ENCODE peak calls at places on chromosomes 13 and 19, in eight cellular contexts. X, L, Q, G, Z, B, F and U are unnamed samples.

GRCh38 chr19:55580628-55581144 is at the start of gene ZNF579:
- DNase-seq in G (peak; percentile 89), Z (peak; percentile 73), X (peak; percentile 88), L (peak; percentile 89), B (peak; percentile 82), F (peak; percentile 84), Q (peak; percentile 90), U (peak; percentile 94)

GRCh38 chr13:86095351-86095750 is 296.1 kb upstream of the SLITRK6 start:
- DNase-seq in L (no peak), Q (no peak), X (no peak), Z (no peak), G (no peak), B (no peak), F (no peak), U (no peak)

GRCh38 chr13:44156294-44156658 is 217.3 kb upstream of the SERP2 start:
- DNase-seq in F (no peak), Q (no peak), Z (no peak), G (no peak), B (no peak), L (no peak), X (no peak), U (no peak)

GRCh38 chr13:33838567-33839131 is 20.7 kb downstream of the RFC3 start:
- DNase-seq in G (no peak), L (peak; percentile 2), X (no peak), F (peak; percentile 7), Q (no peak), Z (no peak), B (no peak), U (no peak)

GRCh38 chr19:23762884-23763711 is 4.4 kb upstream of the ZNF681 start:
- DNase-seq in Q (peak; percentile 93), G (peak; percentile 84), X (peak; percentile 86), Z (peak; percentile 73), B (peak; percentile 74), L (peak; percentile 70), F (peak; percentile 56), U (no peak)

GRCh38 chr13:25525884-25526283 is 154.1 kb downstream of the ATP8A2 start:
- DNase-seq in G (no peak), Q (no peak), Z (no peak), L (no peak), B (no peak), X (no peak), F (no peak), U (no peak)

GRCh38 chr13:27014406-27015359 is 156.9 kb downstream of the USP12 start:
- DNase-seq in X (no peak), Q (no peak), Z (no peak), F (no peak), B (no peak), L (no peak), G (peak; percentile 41), U (peak; percentile 13)

GRCh38 chr13:39133781-39134180 is 95.5 kb downstream of the NHLRC3 start:
- DNase-seq in B (no peak), Z (no peak), F (no peak), L (no peak), G (no peak), X (no peak), Q (no peak), U (no peak)

GRCh38 chr13:102141625-102142472 is 260.0 kb downstream of the FGF14 start:
- DNase-seq in L (peak; percentile 23), Z (no peak), X (peak; percentile 4), Q (no peak), G (no peak), F (peak; percentile 18), B (no peak), U (no peak)

GRCh38 chr19:51693246-51693645 is at the start of gene SPACA6:
- DNase-seq in Q (no peak), B (no peak), F (no peak), L (no peak), X (no peak), G (no peak), Z (no peak), U (no peak)

GRCh38 chr19:45253396-45254027 is 2.4 kb downstream of the MARK4 start:
- DNase-seq in Z (no peak), L (peak; percentile 39), B (no peak), G (no peak), F (peak; percentile 17), X (no peak), Q (no peak), U (no peak)

GRCh38 chr19:17402982-17403855 is 2.2 kb downstream of the BST2 start:
- DNase-seq in Z (no peak), B (no peak), Q (no peak), L (no peak), F (no peak), G (no peak), X (peak; percentile 97), U (no peak)

GRCh38 chr19:54478677-54479266 is 5.7 kb upstream of the CDC42EP5 start:
- DNase-seq in Z (peak; percentile 63), B (no peak), G (no peak), X (no peak), Q (no peak), L (peak; percentile 36), F (peak; percentile 17), U (no peak)

GRCh38 chr13:30810261-30810701 is 74.9 kb downstream of the ALOX5AP start:
- DNase-seq in F (no peak), L (no peak), Q (no peak), G (no peak), B (no peak), Z (no peak), X (no peak), U (no peak)

GRCh38 chr19:8209111-8209964 is at the start of gene CERS4:
- DNase-seq in L (peak; percentile 41), Q (peak; percentile 76), X (peak; percentile 95), B (no peak), G (no peak), Z (peak; percentile 44), F (peak; percentile 15), U (peak; percentile 91)

GRCh38 chr19:38361633-38362075 is 12.7 kb upstream of the PSMD8 start:
- DNase-seq in X (peak; percentile 92), Z (peak; percentile 62), L (peak; percentile 71), B (peak; percentile 93), F (peak; percentile 59), G (no peak), Q (peak; percentile 79), U (peak; percentile 95)

GRCh38 chr13:57633141-57633949 is 1.8 kb downstream of the PCDH17 start:
- DNase-seq in Z (no peak), X (no peak), F (peak; percentile 29), L (peak; percentile 50), Q (peak; percentile 13), B (peak; percentile 39), G (peak; percentile 73), U (no peak)

GRCh38 chr13:101614491-101614890 is 162.0 kb downstream of the ITGBL1 start:
- DNase-seq in L (no peak), F (no peak), Q (no peak), B (no peak), G (no peak), Z (no peak), X (no peak), U (no peak)

GRCh38 chr13:78194904-78195639 is 276.4 kb upstream of the EDNRB start:
- DNase-seq in F (peak; percentile 65), X (no peak), B (no peak), Q (no peak), L (peak; percentile 74), Z (no peak), G (no peak), U (peak; percentile 7)

GRCh38 chr13:75480691-75481175 is 1.2 kb downstream of the TBC1D4 start:
- DNase-seq in L (peak; percentile 62), Z (peak; percentile 60), B (peak; percentile 72), X (peak; percentile 7), F (peak; percentile 50), G (no peak), Q (peak; percentile 77), U (peak; percentile 27)

GRCh38 chr19:13999085-13999484 is 7.0 kb downstream of the RFX1 start:
- DNase-seq in X (no peak), F (no peak), G (no peak), L (no peak), B (no peak), Z (no peak), Q (no peak), U (no peak)

GRCh38 chr19:14003279-14004051 is 2.7 kb downstream of the RFX1 start:
- DNase-seq in G (no peak), Q (no peak), F (no peak), L (no peak), X (no peak), B (no peak), Z (no peak), U (no peak)

GRCh38 chr19:13998426-13998825 is 7.7 kb downstream of the RFX1 start:
- DNase-seq in X (no peak), G (no peak), Z (peak; percentile 51), Q (no peak), F (no peak), L (no peak), B (no peak), U (no peak)

GRCh38 chr19:14002571-14003278 is 3.4 kb downstream of the RFX1 start:
- DNase-seq in Z (no peak), B (no peak), F (no peak), G (no peak), Q (no peak), L (no peak), X (no peak), U (no peak)

DNA sequence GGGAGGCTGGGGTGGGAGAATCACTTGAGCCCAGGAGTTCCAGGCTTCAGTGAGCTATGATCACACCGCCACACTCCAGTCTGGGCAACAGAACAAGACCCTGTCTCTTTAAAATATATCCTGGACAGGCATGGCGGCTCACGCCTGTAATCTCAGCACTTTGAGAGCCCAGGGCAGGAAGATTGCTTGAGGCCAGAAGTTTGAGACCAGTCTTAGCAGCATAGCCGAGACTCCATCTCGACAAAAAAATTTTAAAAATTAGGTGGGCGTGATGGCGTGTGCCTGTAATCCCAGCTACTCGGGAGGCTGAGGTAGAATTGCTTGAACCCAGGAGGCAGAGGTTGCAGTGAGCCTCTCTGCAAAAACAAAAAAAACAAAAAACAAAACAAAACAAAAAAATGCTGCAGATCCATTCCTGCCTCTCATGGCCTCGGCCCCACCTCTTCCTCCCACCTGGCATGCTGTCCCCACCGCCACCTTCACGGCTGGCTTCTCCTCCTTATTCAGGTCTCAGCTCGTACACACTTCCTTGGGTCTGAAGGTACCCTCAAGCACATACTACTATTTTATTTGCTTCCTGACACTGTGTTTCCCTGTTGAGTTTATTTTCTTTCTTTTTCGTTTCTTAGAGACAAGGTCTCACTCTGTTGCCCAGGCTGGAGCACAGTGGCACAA is 5.3 kb downstream of the RFX1 start:
- DNase-seq in F (no peak), B (no peak), Z (no peak), G (no peak), L (no peak), Q (no peak), X (no peak), U (no peak)
- H3K27ac ChIP-seq in F (no peak overlapping the region), B (no peak overlapping the region), Z (no peak overlapping the region), G (no peak overlapping the region), L (no peak overlapping the region), Q (no peak overlapping the region), X (no peak overlapping the region), U (no peak overlapping the region)

GRCh38 chr13:110916671-110917142 is 1.8 kb upstream of the ANKRD10 start:
- DNase-seq in G (no peak), Q (no peak), Z (no peak), F (peak; percentile 90), X (no peak), B (no peak), L (peak; percentile 92), U (no peak)
- H3K27ac ChIP-seq in G (peak overlapping the region; percentile 29), Q (peak overlapping the region; percentile 98), Z (no peak overlapping the region), F (peak overlapping the region; percentile 94), X (no peak overlapping the region), B (peak overlapping the region; percentile 91), L (peak overlapping the region; percentile 99), U (no peak overlapping the region)

GRCh38 chr19:56838930-56839664 is 1.4 kb downstream of the PEG3 start:
- DNase-seq in G (peak; percentile 99), Q (peak; percentile 84), X (no peak), L (peak; percentile 22), B (peak; percentile 84), F (peak; percentile 12), Z (peak; percentile 2), U (peak; percentile 98)
- H3K27ac ChIP-seq in G (peak overlapping the region; percentile 85), Q (peak overlapping the region; percentile 66), X (no peak overlapping the region), L (no peak overlapping the region), B (no peak overlapping the region), F (no peak overlapping the region), Z (no peak overlapping the region), U (peak overlapping the region; percentile 55)

GRCh38 chr13:49783865-49784264 is 8.6 kb downstream of the KPNA3 start:
- DNase-seq in Z (no peak), B (no peak), L (no peak), G (no peak), X (no peak), Q (no peak), F (no peak), U (no peak)
- H3K27ac ChIP-seq in Z (no peak overlapping the region), B (no peak overlapping the region), L (no peak overlapping the region), G (no peak overlapping the region), X (no peak overlapping the region), Q (no peak overlapping the region), F (no peak overlapping the region), U (no peak overlapping the region)